ENCODE peak calls at places on chromosomes 3 and 15, in eight cellular contexts. P, O, B, S, R, Y, L and F are unnamed samples.

GRCh38 chr3:49173116-49173791 is 1.9 kb downstream of the KLHDC8B start:
- DNase-seq in Y (peak; percentile 84), B (peak; percentile 59), L (peak; percentile 48), S (peak; percentile 59), R (no peak), P (no peak), O (peak; percentile 87), F (no peak)

GRCh38 chr3:8970971-8971589 is 7.8 kb upstream of the RAD18 start:
- DNase-seq in O (no peak), R (no peak), P (no peak), Y (no peak), L (peak; percentile 77), S (peak; percentile 71), B (peak; percentile 63), F (peak; percentile 82)

GRCh38 chr3:127135241-127136023 is 57.5 kb upstream of the PRR23E start:
- DNase-seq in S (peak; percentile 58), L (peak; percentile 11), P (no peak), Y (peak; percentile 63), R (no peak), O (no peak), B (no peak), F (peak; percentile 45)

GRCh38 chr15:75731248-75732100 is 18.8 kb upstream of the CSPG4 start:
- DNase-seq in S (peak; percentile 59), R (peak; percentile 70), Y (peak; percentile 66), B (peak; percentile 83), O (no peak), L (peak; percentile 73), P (peak; percentile 25), F (peak; percentile 52)

GRCh38 chr15:77247116-77247515 is 172.8 kb downstream of the PEAK1 start:
- DNase-seq in R (no peak), P (no peak), L (no peak), S (no peak), O (no peak), Y (no peak), B (no peak), F (no peak)

GRCh38 chr3:177724020-177724638 is 526.8 kb upstream of the TBL1XR1 start:
- DNase-seq in L (peak; percentile 64), O (no peak), B (peak; percentile 54), S (no peak), P (no peak), Y (peak; percentile 91), R (peak; percentile 69), F (no peak)

GRCh38 chr3:8972614-8973013 is 9.3 kb upstream of the RAD18 start:
- DNase-seq in Y (no peak), O (peak; percentile 26), P (no peak), B (no peak), S (no peak), L (peak; percentile 49), R (no peak), F (peak; percentile 11)

GRCh38 chr3:16993227-16993626 is 108.5 kb downstream of the PLCL2 start:
- DNase-seq in S (no peak), L (peak; percentile 64), P (no peak), B (no peak), Y (no peak), R (no peak), O (peak; percentile 38), F (peak; percentile 53)

GRCh38 chr3:13600950-13601691 is 52.2 kb downstream of the FBLN2 start:
- DNase-seq in B (no peak), O (peak; percentile 64), P (no peak), Y (peak; percentile 24), L (peak; percentile 69), S (no peak), R (no peak), F (peak; percentile 51)

GRCh38 chr3:31102196-31102879 is 207.9 kb upstream of the GADL1 start:
- DNase-seq in O (no peak), S (no peak), R (no peak), L (no peak), B (no peak), P (no peak), Y (no peak), F (no peak)

GRCh38 chr15:60819860-60820259 is 340.9 kb upstream of the ICE2 start:
- DNase-seq in S (no peak), Y (no peak), O (no peak), L (no peak), P (no peak), R (no peak), B (no peak), F (no peak)

GRCh38 chr3:172087827-172088580 is 48.6 kb downstream of the FNDC3B start:
- DNase-seq in R (no peak), L (no peak), P (no peak), S (no peak), Y (no peak), B (no peak), O (no peak), F (no peak)

GRCh38 chr15:34039506-34040123 is 611 bp upstream of the AVEN start:
- DNase-seq in L (no peak), P (no peak), R (no peak), O (no peak), Y (no peak), S (no peak), B (no peak), F (no peak)

GRCh38 chr3:37938011-37938410 is 52.6 kb upstream of the VILL start:
- DNase-seq in R (no peak), S (no peak), P (no peak), B (no peak), L (no peak), O (no peak), Y (no peak), F (no peak)

GRCh38 chr3:103388214-103388613 is 953.4 kb downstream of the ZPLD1 start:
- DNase-seq in P (no peak), O (no peak), S (no peak), Y (no peak), R (no peak), L (peak; percentile 6), B (no peak), F (no peak)

DNA sequence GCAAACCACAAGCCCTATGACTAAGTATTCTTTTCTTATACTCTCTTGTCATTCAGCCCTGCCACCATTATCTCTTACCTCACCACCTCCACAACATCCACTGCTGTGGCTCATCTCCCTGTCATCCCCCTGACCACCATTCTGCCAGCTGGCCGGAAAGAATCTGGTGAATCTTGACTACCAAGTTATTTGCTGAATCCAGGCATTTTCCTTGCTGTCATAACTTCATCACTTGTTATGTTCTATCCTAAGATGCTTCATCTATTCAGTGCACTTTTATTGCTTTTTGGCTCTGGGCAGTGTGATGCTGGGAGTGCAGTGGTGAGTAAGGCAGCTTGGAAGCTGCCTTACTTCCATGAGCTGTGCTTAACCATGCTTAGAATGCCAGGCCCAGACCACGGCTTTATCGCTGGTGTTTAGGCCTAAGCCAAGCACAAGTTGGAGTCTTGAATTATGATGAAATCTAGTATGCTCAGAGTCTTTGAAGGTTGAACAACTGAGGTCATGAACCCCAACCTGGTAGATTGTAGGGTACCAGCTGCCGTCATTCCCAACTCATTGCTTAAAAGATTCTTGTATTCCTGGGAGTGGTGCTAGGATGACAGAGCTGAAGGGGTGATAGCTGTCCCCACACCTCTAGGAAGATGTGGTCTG is 27.0 kb upstream of the APH1B start:
- DNase-seq in B (no peak), L (peak; percentile 83), Y (no peak), R (no peak), O (no peak), P (no peak), S (no peak), F (peak; percentile 98)
- H3K4me3 ChIP-seq in B (no peak overlapping the region), L (no peak overlapping the region), Y (no peak overlapping the region), R (no peak overlapping the region), O (no peak overlapping the region), P (no peak overlapping the region), S (no peak overlapping the region), F (no peak overlapping the region)

GRCh38 chr15:94416829-94417228 is 185.5 kb downstream of the MCTP2 start:
- DNase-seq in S (no peak), B (no peak), R (no peak), L (no peak), O (no peak), P (no peak), Y (no peak), F (no peak)

GRCh38 chr15:94417464-94418293 is 186.3 kb downstream of the MCTP2 start:
- DNase-seq in P (no peak), O (no peak), L (no peak), Y (no peak), R (no peak), S (no peak), B (no peak), F (no peak)

DNA sequence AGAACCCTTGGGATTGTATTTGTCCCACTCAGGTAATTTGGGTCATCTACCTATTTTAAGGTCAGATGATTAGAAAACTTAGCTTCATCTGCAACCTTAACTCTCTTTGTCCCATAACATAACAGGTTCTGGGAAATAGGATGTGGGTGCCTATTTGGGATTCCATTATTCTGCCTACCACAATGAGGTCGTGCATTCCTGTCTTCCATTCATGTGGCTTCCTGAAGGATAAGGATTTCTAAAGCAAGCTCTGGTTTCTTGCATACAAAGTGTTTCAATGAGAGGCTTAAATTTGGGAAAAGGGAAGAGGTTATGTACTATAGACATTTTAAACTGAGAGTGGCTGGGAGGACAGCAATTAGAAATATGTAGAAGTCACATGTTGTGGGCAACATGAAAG is 190.3 kb downstream of the MCTP2 start:
- DNase-seq in R (no peak), B (no peak), Y (no peak), P (no peak), O (no peak), L (no peak), S (no peak), F (no peak)
- TF ChIP-seq CTCF in R (no peak), B (no peak), Y (no peak), P (no peak), O (no peak), L (no peak), S (no peak), F (no peak)

DNA sequence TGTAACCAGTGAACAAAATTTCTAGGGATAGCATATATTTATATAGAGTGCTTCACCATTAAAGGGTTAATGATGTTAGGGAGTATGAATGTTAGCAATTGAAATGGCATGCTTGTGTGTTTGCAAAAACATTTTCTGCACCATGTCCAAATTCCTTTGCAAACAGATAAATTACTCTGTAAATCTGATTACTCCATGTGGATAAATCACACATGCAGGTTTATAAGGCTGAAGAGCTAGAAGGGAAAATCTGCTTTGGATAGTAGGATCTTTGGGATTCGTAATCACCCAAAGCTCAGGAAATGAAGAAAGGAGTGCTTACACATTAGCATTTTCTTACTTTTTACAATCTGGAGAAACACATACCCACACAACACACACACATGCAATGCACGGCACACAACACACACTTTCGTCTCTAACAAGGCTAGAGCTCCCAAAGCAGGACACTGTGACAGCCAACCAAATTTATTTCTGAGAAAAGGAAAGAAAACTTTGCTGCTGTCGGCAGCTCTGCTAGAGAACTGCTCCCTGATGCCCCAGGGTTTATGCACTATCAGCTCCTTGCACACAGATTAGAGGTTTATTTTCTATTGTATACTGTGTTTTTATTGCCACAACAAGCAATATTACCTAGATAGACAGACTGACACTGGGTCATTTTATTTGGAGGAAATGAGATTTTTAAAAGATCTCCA is 2.0 kb downstream of the LSAMP start:
- DNase-seq in P (no peak), L (no peak), R (no peak), S (peak; percentile 5), O (no peak), Y (no peak), B (no peak), F (peak; percentile 53)
- H3K4me3 ChIP-seq in P (no peak overlapping the region), L (no peak overlapping the region), R (no peak overlapping the region), S (peak overlapping the region; percentile 76), O (no peak overlapping the region), Y (peak overlapping the region; percentile 14), B (no peak overlapping the region), F (peak overlapping the region; percentile 81)

DNA sequence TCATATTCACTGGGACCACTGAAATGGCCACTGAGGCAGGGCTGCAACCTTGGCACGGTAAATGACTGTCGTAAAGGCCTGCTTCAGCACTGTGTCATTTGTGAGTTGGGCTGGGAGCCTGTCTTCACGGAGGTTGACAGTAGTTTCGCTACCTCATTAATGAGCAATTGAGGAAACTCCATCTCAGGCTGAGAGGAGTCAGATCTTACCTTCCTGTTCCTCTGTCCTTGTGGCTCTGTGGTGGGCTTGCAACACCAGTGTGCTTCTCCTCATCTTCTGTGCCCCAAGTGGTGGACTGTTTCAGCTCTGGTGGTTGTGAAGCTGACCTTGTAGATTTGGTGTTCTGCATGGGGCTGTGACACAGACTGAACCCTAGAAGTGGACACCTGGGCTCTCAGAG is 80.1 kb upstream of the EIF1B start:
- DNase-seq in S (no peak), R (no peak), O (no peak), B (no peak), L (no peak), P (no peak), Y (no peak), F (no peak)
- TF ChIP-seq CTCF in S (no peak), R (no peak), O (no peak), B (no peak), L (no peak), P (no peak), Y (no peak), F (no peak)